ENCODE peak calls at places on chromosomes 1 and 21, in seven cellular contexts. T is HepG2, O is spleen, J is suprapubic skin, M is sigmoid colon, N is breast epithelium, S is K562. H is an unnamed sample. For H3K4me1, the result is how much of the 10 kb centered on the place peaks cover.

GRCh38 chr1:161702250-161702649 is 4.8 kb upstream of the FCRLA start:
- DNase-seq in T (peak), O (no peak), J (no peak), M (no peak), N (no peak), S (no peak), H (no peak)

GRCh38 chr21:45537111-45537745 is 5.0 kb downstream of the SLC19A1 start:
- DNase-seq in T (no peak), O (peak), J (peak), M (peak), N (no peak), S (no peak), H (peak)

GRCh38 chr1:154956557-154956956 is 658 bp upstream of the PBXIP1 start:
- DNase-seq in T (no peak), O (peak), J (no peak), M (peak), N (no peak), S (no peak), H (no peak)

GRCh38 chr1:51623450-51623849 is 6.6 kb downstream of the OSBPL9 start:
- DNase-seq in T (no peak), O (no peak), J (no peak), M (no peak), N (no peak), S (no peak), H (no peak)

GRCh38 chr1:84632975-84633427 is 57.3 kb downstream of the SSX2IP start:
- DNase-seq in T (no peak), O (no peak), J (no peak), M (no peak), N (no peak), S (peak), H (no peak)

GRCh38 chr1:204714861-204715511 is 29.4 kb upstream of the LRRN2 start:
- DNase-seq in T (no peak), O (no peak), J (no peak), M (no peak), N (no peak), S (no peak), H (no peak)

GRCh38 chr1:229819091-229819490 is 193.0 kb downstream of the URB2 start:
- DNase-seq in T (no peak), O (no peak), J (no peak), M (no peak), N (no peak), S (no peak), H (no peak)

GRCh38 chr1:86515597-86515996 is 31.3 kb upstream of the CLCA4 start:
- DNase-seq in T (peak), O (no peak), J (no peak), M (no peak), N (no peak), S (peak), H (no peak)

GRCh38 chr1:119929643-119930310 is 33.5 kb upstream of the ADAM30 start:
- DNase-seq in T (no peak), O (no peak), J (no peak), M (no peak), N (no peak), S (no peak), H (no peak)

GRCh38 chr1:39132505-39133339 is 71.8 kb upstream of the MACF1 start:
- DNase-seq in T (peak), O (peak), J (peak), M (peak), N (peak), S (no peak), H (peak)

GRCh38 chr1:162984699-162985098 is 84.5 kb upstream of the RGS4 start:
- DNase-seq in T (no peak), O (no peak), J (no peak), M (no peak), N (no peak), S (no peak), H (no peak)

GRCh38 chr1:157136133-157136532 is 2.1 kb downstream of the ETV3 start:
- DNase-seq in T (peak), O (no peak), J (no peak), M (no peak), N (no peak), S (no peak), H (no peak)

GRCh38 chr1:157135646-157136045 is 2.5 kb downstream of the ETV3 start:
- DNase-seq in T (peak), O (no peak), J (no peak), M (no peak), N (no peak), S (no peak), H (no peak)

GRCh38 chr1:157135070-157135469 is 3.1 kb downstream of the ETV3 start:
- DNase-seq in T (no peak), O (no peak), J (no peak), M (no peak), N (no peak), S (no peak), H (no peak)

GRCh38 chr1:157133431-157133830 is 4.8 kb downstream of the ETV3 start:
- DNase-seq in T (no peak), O (no peak), J (no peak), M (no peak), N (no peak), S (no peak), H (no peak)

DNA sequence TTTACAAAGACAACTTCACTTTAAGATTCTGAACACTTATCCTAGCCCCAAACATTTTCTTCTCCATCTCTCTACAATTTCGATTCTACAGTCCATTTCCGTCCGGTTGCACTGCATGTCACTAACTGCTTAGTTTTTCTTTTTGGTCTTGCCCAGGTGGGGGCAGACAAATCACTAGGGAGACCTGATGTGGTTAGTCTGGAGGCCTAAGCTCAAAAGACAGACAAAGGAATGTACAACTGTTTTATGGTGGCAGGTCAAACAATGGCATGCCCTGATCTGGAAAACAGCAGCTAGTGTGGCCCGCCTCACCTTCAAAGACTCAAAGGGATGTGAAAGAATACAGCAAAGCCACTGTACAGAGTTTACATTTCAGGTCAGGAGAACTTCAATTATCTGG is 3.8 kb downstream of the ETV3 start:
- DNase-seq in T (no peak), O (no peak), J (no peak), M (no peak), N (no peak), S (no peak), H (no peak)
- H3K4me1 ChIP-seq in T (under half), O (under half), J (half or more), M (under half), N (under half), S (under half), H (under half)

DNA sequence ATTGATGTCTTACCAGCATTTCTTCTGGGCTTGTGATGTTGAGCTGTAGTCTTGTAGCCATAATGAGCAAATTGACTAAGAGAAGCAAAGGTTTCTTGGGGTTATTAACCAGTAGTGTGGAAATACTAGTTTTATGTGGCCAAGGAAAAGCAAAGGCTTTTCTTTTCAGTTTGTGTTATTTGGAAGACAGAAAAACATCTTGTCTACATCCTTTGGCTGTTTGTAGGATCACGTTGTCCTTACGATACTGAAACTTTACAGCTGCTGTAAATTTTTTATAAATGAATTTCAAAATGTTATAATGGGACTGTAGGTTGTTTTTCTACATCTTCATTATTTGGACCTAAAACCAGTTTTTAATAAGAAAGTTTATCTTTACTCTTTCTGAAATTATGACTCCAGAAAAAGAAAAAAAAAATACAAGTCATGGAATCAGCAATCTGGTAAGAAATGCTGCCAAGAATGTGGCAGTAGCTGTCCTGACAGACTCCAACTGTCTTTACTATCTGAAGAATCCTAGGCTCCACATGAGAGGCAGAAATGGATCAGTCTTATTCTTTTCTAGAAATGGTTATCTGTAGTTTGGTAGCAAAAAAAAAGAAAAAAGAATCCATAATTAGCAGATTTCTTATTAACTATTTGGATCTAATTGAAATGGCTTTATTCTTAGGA is 41.6 kb upstream of the QSOX1 start:
- DNase-seq in T (no peak), O (no peak), J (no peak), M (no peak), N (no peak), S (no peak), H (no peak)
- TF ChIP-seq POLR2AphosphoS5 in T (no peak), O (no peak), J (no peak), M (peak), N (no peak), S (no peak), H (no peak)

GRCh38 chr1:88698140-88698539 is 14.1 kb downstream of the PKN2 start:
- DNase-seq in T (no peak), O (no peak), J (no peak), M (no peak), N (no peak), S (peak), H (no peak)
- H3K4me1 ChIP-seq in T (under half), O (under half), J (under half), M (under half), N (under half), S (under half), H (half or more)

GRCh38 chr1:220787069-220787614 is 429 bp downstream of the MTARC1 start:
- DNase-seq in T (peak), O (peak), J (no peak), M (peak), N (no peak), S (no peak), H (peak)
- TF ChIP-seq POLR2AphosphoS5 in T (no peak), O (no peak), J (no peak), M (no peak), N (no peak), S (no peak), H (no peak)

DNA sequence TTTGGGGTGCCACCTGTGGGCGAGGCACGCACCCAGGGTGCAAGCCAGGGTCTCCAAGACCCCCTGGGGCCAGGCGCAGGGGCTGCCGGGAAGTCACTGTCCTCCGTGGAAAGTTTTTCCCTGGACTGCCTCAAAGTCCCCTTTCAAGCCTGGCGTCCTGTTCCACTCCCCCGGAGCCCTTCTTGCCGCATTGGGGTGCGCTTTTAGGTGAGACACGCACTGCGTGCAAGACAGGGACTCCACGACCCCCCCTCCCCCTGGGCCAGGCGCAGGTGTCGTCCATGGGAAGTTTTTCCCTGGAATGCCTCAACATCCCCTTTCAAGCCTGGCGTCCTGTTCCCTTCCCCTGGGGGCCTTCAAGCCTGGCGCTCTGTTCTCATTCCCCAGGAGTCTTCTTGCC is 137.1 kb downstream of the LIPI start:
- DNase-seq in T (no peak), O (no peak), J (peak), M (no peak), N (no peak), S (no peak), H (no peak)
- H3K4me1 ChIP-seq in T (under half), O (under half), J (under half), M (under half), N (under half), S (under half), H (under half)

DNA sequence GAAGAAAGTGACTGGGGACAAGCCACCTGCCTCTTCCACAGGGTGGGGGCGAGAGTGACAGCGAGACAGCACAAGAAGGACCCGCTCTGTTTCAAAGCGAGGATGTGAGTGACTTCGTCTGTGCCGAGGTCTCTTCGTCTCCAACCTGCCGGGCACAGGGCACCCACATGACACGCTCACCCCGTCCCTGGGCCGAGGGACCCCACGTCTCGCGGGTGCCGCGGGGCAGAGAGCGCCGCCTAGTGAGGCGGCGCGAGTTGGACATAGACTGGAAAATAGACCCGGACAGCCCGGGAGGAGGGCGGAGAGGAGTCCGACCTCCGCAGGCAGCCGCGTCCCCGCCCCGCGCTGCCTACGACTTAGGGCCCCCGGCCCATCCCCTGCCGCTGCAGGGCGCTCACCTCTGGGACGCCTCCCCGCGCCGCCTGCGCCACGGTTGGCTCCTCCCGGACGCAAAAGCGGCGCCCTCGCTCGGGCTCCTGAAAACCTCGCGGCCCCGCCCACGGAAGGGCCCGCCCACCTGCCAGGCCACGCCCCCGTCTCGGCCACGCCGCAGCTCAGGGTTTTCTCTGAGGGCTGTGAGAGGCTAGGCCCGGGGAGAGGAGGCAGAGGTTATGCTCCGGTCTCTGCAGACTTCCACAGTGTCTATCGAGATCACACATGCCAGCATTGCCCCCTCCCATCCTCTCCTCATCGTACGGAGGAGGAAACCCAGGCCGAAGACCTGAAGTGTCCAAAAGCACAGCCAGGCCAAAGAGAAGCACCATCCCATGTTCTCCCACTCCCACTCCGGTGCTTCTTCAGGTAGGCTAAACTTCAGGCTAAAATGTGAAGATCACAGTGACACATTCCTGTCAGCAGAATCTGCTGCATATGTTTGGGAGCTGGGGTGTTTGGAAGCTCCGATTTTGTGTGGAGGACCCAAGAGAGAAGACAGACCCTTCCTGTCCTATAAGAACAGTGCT is at the start of gene TLR5:
- DNase-seq in T (no peak), O (peak), J (peak), M (peak), N (peak), S (peak), H (peak)
- TF ChIP-seq POLR2AphosphoS5 in T (no peak), O (peak), J (no peak), M (peak), N (no peak), S (peak), H (peak)

DNA sequence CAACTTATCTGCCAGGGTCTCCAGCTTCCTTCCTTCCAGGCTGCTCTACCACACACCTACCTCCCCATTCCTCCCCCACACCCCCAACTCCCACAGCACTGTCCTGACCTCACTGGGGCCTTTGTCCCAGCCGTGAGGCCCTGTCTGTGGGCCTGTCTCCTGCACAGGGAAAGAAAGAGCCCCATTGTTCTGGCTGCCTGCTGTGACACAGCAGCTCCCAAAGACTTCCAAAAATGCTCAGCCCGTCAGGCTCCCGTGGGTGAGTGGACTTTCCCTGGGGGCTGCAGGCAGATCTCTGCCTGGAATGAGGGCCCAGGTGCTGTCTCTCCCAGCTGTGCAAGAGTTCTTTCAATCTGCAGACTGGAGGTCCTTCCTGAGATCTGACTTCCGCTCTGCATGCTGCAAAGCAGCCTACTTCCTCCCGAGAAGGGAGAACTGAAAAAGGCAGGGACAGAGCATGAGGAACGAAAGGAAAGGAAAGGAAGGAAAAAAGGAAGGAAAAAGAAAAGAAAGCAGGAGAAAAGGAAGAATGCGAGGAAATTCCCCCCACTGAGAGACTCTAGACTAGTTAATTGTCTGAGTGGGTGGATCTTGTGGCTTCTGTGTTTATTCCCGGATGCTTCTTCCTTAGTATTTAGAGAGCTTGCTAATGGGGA is 15.1 kb downstream of the NES start:
- DNase-seq in T (peak), O (no peak), J (no peak), M (no peak), N (peak), S (no peak), H (no peak)
- H3K4me1 ChIP-seq in T (half or more), O (half or more), J (half or more), M (half or more), N (under half), S (half or more), H (half or more)